ENCODE peak calls at places on chromosomes 1 and 21, in four cellular contexts. One of them, this sample, is unnamed.

GRCh38 chr1:208270679-208271111 is 26.5 kb upstream of the PLXNA2 start:
- DNase-seq in cardiac muscle cell: no peak
- DNase-seq in neural progenitor cell: peak
- DNase-seq in heart left ventricle: no peak
- DNase-seq in this sample: no peak

GRCh38 chr21:42499430-42500106 is 3.5 kb upstream of the RSPH1 start:
- DNase-seq in heart left ventricle: no peak
- DNase-seq in neural progenitor cell: peak
- DNase-seq in cardiac muscle cell: no peak
- DNase-seq in this sample: peak

GRCh38 chr21:28357743-28358142 is 634.9 kb downstream of the LTN1 start:
- DNase-seq in neural progenitor cell: no peak
- DNase-seq in heart left ventricle: no peak
- DNase-seq in cardiac muscle cell: no peak
- DNase-seq in this sample: no peak

GRCh38 chr1:234756066-234756783 is 146.2 kb upstream of the IRF2BP2 start:
- DNase-seq in heart left ventricle: no peak
- DNase-seq in neural progenitor cell: no peak
- DNase-seq in cardiac muscle cell: peak
- DNase-seq in this sample: no peak

GRCh38 chr1:229254910-229255541 is 15.9 kb upstream of the RAB4A start:
- DNase-seq in neural progenitor cell: peak
- DNase-seq in cardiac muscle cell: peak
- DNase-seq in heart left ventricle: no peak
- DNase-seq in this sample: no peak

GRCh38 chr1:221327954-221328353 is 413.9 kb downstream of the DUSP10 start:
- DNase-seq in heart left ventricle: no peak
- DNase-seq in neural progenitor cell: no peak
- DNase-seq in cardiac muscle cell: no peak
- DNase-seq in this sample: no peak

GRCh38 chr1:65209005-65209885 is 61.2 kb downstream of the AK4 start:
- DNase-seq in cardiac muscle cell: peak
- DNase-seq in heart left ventricle: no peak
- DNase-seq in neural progenitor cell: peak
- DNase-seq in this sample: peak

GRCh38 chr1:234608026-234608719 is 1.8 kb downstream of the IRF2BP2 start:
- DNase-seq in cardiac muscle cell: peak
- DNase-seq in neural progenitor cell: peak
- DNase-seq in heart left ventricle: peak
- DNase-seq in this sample: peak

GRCh38 chr21:45302082-45303061 is 14.7 kb upstream of the POFUT2 start:
- DNase-seq in neural progenitor cell: no peak
- DNase-seq in cardiac muscle cell: peak
- DNase-seq in heart left ventricle: peak
- DNase-seq in this sample: peak

GRCh38 chr21:14453339-14453738 is 70.4 kb upstream of the HSPA13 start:
- DNase-seq in heart left ventricle: no peak
- DNase-seq in cardiac muscle cell: no peak
- DNase-seq in neural progenitor cell: no peak
- DNase-seq in this sample: no peak

GRCh38 chr1:163824006-163824405 is 502.3 kb downstream of the NUF2 start:
- DNase-seq in cardiac muscle cell: peak
- DNase-seq in heart left ventricle: peak
- DNase-seq in neural progenitor cell: no peak
- DNase-seq in this sample: no peak

GRCh38 chr1:206979379-206980043 is 9.3 kb upstream of the FCAMR start:
- DNase-seq in neural progenitor cell: peak
- DNase-seq in heart left ventricle: no peak
- DNase-seq in cardiac muscle cell: peak
- DNase-seq in this sample: no peak

GRCh38 chr1:116923421-116923820 is 13.7 kb downstream of the PTGFRN start:
- DNase-seq in neural progenitor cell: no peak
- DNase-seq in heart left ventricle: no peak
- DNase-seq in cardiac muscle cell: peak
- DNase-seq in this sample: no peak

GRCh38 chr1:20059847-20060246 is 10.1 kb upstream of the PLA2G5 start:
- DNase-seq in heart left ventricle: no peak
- DNase-seq in cardiac muscle cell: no peak
- DNase-seq in neural progenitor cell: no peak
- DNase-seq in this sample: no peak

GRCh38 chr1:162922196-162922595 is 61.2 kb upstream of the CCDC190 start:
- DNase-seq in neural progenitor cell: no peak
- DNase-seq in cardiac muscle cell: no peak
- DNase-seq in heart left ventricle: no peak
- DNase-seq in this sample: no peak

GRCh38 chr1:73273886-73274285 is 924.1 kb downstream of the LRRIQ3 start:
- DNase-seq in heart left ventricle: no peak
- DNase-seq in cardiac muscle cell: no peak
- DNase-seq in neural progenitor cell: no peak
- DNase-seq in this sample: no peak

GRCh38 chr1:43828574-43828973 is 105.0 kb upstream of the ARTN start:
- DNase-seq in heart left ventricle: no peak
- DNase-seq in neural progenitor cell: no peak
- DNase-seq in cardiac muscle cell: no peak
- DNase-seq in this sample: no peak

GRCh38 chr1:22567994-22568393 is 4.7 kb downstream of the EPHA8 start:
- DNase-seq in cardiac muscle cell: no peak
- DNase-seq in heart left ventricle: no peak
- DNase-seq in neural progenitor cell: no peak
- DNase-seq in this sample: no peak

GRCh38 chr1:177948336-177948972 is 21.4 kb downstream of the SEC16B start:
- DNase-seq in heart left ventricle: peak
- DNase-seq in neural progenitor cell: peak
- DNase-seq in cardiac muscle cell: peak
- DNase-seq in this sample: peak

GRCh38 chr1:27127419-27127818 is 27.5 kb downstream of the SLC9A1 start:
- DNase-seq in cardiac muscle cell: no peak
- DNase-seq in heart left ventricle: no peak
- DNase-seq in neural progenitor cell: peak
- DNase-seq in this sample: peak

GRCh38 chr21:17682924-17683323 is 70.2 kb upstream of the BTG3 start:
- DNase-seq in neural progenitor cell: no peak
- DNase-seq in cardiac muscle cell: no peak
- DNase-seq in heart left ventricle: no peak
- DNase-seq in this sample: no peak

GRCh38 chr1:110765640-110766335 is 91.0 kb upstream of the KCNA3 start:
- DNase-seq in cardiac muscle cell: peak
- DNase-seq in heart left ventricle: peak
- DNase-seq in neural progenitor cell: peak
- DNase-seq in this sample: peak

GRCh38 chr1:185293967-185294542 is 23.0 kb downstream of the IVNS1ABP start:
- DNase-seq in neural progenitor cell: no peak
- DNase-seq in heart left ventricle: no peak
- DNase-seq in cardiac muscle cell: no peak
- DNase-seq in this sample: no peak

GRCh38 chr1:16717174-16718108 is 22.9 kb upstream of the RNU1-4 start:
- DNase-seq in cardiac muscle cell: no peak
- DNase-seq in heart left ventricle: no peak
- DNase-seq in neural progenitor cell: peak
- DNase-seq in this sample: peak

GRCh38 chr1:37399205-37399604 is 75.2 kb upstream of the ZC3H12A start:
- DNase-seq in neural progenitor cell: no peak
- DNase-seq in heart left ventricle: no peak
- DNase-seq in cardiac muscle cell: no peak
- DNase-seq in this sample: no peak

GRCh38 chr1:37398096-37398495 is 76.3 kb upstream of the ZC3H12A start:
- DNase-seq in cardiac muscle cell: no peak
- DNase-seq in neural progenitor cell: no peak
- DNase-seq in heart left ventricle: no peak
- DNase-seq in this sample: no peak

GRCh38 chr1:37399830-37400790 is 74.3 kb upstream of the ZC3H12A start:
- DNase-seq in heart left ventricle: no peak
- DNase-seq in cardiac muscle cell: no peak
- DNase-seq in neural progenitor cell: no peak
- DNase-seq in this sample: no peak

DNA sequence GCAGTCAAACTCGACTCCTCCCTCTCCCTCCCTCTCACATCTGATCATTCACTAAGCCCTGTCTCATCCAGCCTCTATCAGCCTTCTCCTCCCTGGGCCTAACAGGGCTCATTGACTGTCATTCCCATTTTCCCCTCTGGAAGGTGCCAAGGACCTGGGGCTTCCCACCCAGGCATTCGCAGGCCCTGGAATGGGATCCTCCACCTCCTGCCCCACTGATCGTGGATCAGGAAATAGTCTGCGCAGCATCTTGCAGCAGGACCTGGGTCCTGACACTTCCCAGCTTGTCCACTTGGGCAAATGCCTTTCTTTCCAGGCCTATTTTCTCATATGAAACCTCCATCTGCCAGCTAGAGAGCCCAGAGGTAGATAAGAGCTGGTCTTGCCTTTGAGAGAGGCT is 71.2 kb upstream of the ZC3H12A start:
- DNase-seq in cardiac muscle cell: no peak
- DNase-seq in heart left ventricle: no peak
- DNase-seq in neural progenitor cell: no peak
- DNase-seq in this sample: peak
- H3K4me3 ChIP-seq in cardiac muscle cell: no peak
- H3K4me3 ChIP-seq in heart left ventricle: no peak
- H3K4me3 ChIP-seq in neural progenitor cell: no peak
- H3K4me3 ChIP-seq in this sample: no peak

GRCh38 chr1:232789660-232790059 is 15.6 kb upstream of the MAP10 start:
- DNase-seq in cardiac muscle cell: no peak
- DNase-seq in heart left ventricle: no peak
- DNase-seq in neural progenitor cell: no peak
- DNase-seq in this sample: no peak
- H3K4me3 ChIP-seq in cardiac muscle cell: no peak
- H3K4me3 ChIP-seq in heart left ventricle: no peak
- H3K4me3 ChIP-seq in neural progenitor cell: no peak
- H3K4me3 ChIP-seq in this sample: no peak

GRCh38 chr1:172612478-172612877 is 46.4 kb upstream of the FASLG start:
- DNase-seq in neural progenitor cell: no peak
- DNase-seq in heart left ventricle: no peak
- DNase-seq in cardiac muscle cell: no peak
- DNase-seq in this sample: no peak

GRCh38 chr1:172613294-172613693 is 45.6 kb upstream of the FASLG start:
- DNase-seq in cardiac muscle cell: no peak
- DNase-seq in heart left ventricle: no peak
- DNase-seq in neural progenitor cell: no peak
- DNase-seq in this sample: no peak

DNA sequence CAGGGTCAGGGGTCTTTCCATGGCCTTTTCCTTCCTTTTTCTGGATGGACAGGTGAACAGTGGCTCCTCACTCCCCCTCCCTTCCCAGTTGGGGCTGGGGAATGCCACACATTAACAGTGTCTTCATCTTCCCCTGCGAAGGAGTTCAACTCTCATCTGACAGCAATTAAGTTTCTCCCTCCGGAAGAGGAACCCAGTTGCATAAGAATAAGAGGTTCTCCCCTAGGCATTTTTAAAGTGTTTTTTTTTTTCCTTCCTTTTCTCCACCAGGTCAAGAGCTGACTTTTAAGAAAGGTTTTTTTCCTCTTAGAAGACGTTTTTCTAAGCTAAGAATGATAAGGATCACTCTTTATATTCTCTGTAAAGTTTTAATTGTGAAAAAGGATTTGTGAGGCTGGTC is 42.3 kb upstream of the FASLG start:
- DNase-seq in heart left ventricle: no peak
- DNase-seq in neural progenitor cell: no peak
- DNase-seq in cardiac muscle cell: no peak
- DNase-seq in this sample: no peak
- H3K4me3 ChIP-seq in heart left ventricle: no peak
- H3K4me3 ChIP-seq in neural progenitor cell: no peak
- H3K4me3 ChIP-seq in cardiac muscle cell: no peak
- H3K4me3 ChIP-seq in this sample: no peak

DNA sequence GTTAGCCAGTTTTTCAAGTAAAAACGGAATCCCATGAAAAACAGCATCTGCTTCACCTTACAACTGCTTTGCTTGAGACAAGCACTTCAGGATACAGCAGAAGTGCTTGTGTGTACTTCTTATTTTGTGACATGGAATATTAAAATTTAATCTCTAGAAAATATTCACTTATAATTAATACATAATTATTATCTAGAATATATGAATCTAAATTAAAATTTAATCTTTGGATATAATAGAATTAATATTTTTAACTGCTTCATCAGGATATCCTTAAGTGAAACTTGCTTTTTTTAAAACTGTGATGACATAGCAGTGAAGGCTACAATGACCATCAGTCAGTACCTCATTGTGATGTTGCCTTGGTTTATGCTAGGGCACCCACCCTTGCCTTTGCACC is 148.4 kb upstream of the C1orf105 start:
- DNase-seq in neural progenitor cell: no peak
- DNase-seq in heart left ventricle: no peak
- DNase-seq in cardiac muscle cell: no peak
- DNase-seq in this sample: no peak
- H3K4me3 ChIP-seq in neural progenitor cell: no peak
- H3K4me3 ChIP-seq in heart left ventricle: no peak
- H3K4me3 ChIP-seq in cardiac muscle cell: no peak
- H3K4me3 ChIP-seq in this sample: no peak